ENCODE peak calls at places on chromosome 4, in eight cellular contexts. T is Ammon's horn, V is amniotic stem cell, Y is neuronal stem cell, G is Calu3, E is uterus, W is Right ventricle myocardium superior, D is DMS 273 treated with DMSO at 0.1 percent for 48 hours. Z is an unnamed sample.

GRCh38 chr4:76489799-76490176 is 54.8 kb downstream of the SHROOM3 start:
- DNase-seq in G (no peak), T (no peak), W (no peak), D (no peak), V (no peak), E (no peak), Y (no peak), Z (no peak)

GRCh38 chr4:26326791-26327190 is 6.0 kb downstream of the RBPJ start:
- DNase-seq in V (peak), G (no peak), Y (no peak), W (no peak), E (no peak), T (no peak), D (no peak), Z (peak)

GRCh38 chr4:1055721-1056590 is 44.5 kb downstream of the FGFRL1 start:
- DNase-seq in Y (no peak), V (no peak), E (no peak), W (no peak), T (no peak), D (no peak), G (no peak), Z (peak)

GRCh38 chr4:114271031-114271430 is 291.6 kb upstream of the ARSJ start:
- DNase-seq in G (no peak), D (no peak), Y (no peak), V (no peak), W (no peak), E (no peak), T (no peak), Z (no peak)

GRCh38 chr4:136651278-136651667 is 881.0 kb downstream of the PCDH18 start:
- DNase-seq in E (no peak), D (no peak), W (no peak), G (no peak), T (no peak), Y (no peak), V (no peak), Z (no peak)

GRCh38 chr4:76308548-76308947 is 2.0 kb downstream of the STBD1 start:
- DNase-seq in V (no peak), G (peak), D (no peak), E (no peak), Y (no peak), W (peak), T (no peak), Z (peak)

GRCh38 chr4:184358521-184359232 is 115.7 kb downstream of the IRF2 start:
- DNase-seq in Y (no peak), V (no peak), D (no peak), G (no peak), E (no peak), W (no peak), T (no peak), Z (no peak)

GRCh38 chr4:139443661-139444060 is 10.3 kb upstream of the RAB33B start:
- DNase-seq in D (no peak), W (no peak), E (no peak), Y (no peak), G (no peak), V (no peak), T (no peak), Z (no peak)

GRCh38 chr4:89952458-89952857 is 57.8 kb downstream of the MMRN1 start:
- DNase-seq in E (no peak), V (no peak), G (no peak), D (no peak), T (no peak), W (no peak), Y (no peak), Z (no peak)

GRCh38 chr4:41262198-41262597 is 5.5 kb downstream of the UCHL1 start:
- DNase-seq in Y (no peak), V (no peak), W (no peak), E (no peak), T (no peak), G (no peak), D (no peak), Z (no peak)

GRCh38 chr4:148072789-148073188 is 340.9 kb downstream of the ARHGAP10 start:
- DNase-seq in Y (no peak), D (no peak), G (no peak), W (no peak), V (no peak), E (no peak), T (no peak), Z (no peak)

GRCh38 chr4:76654796-76655195 is 219.8 kb downstream of the SHROOM3 start:
- DNase-seq in Y (no peak), T (no peak), E (no peak), W (no peak), G (no peak), V (peak), D (no peak), Z (no peak)

GRCh38 chr4:45621926-45622325 is 501.9 kb downstream of the GABRG1 start:
- DNase-seq in E (no peak), D (no peak), G (no peak), T (no peak), V (no peak), Y (no peak), W (no peak), Z (no peak)

GRCh38 chr4:113831469-113831868 is 69.9 kb upstream of the CAMK2D start:
- DNase-seq in E (no peak), W (no peak), D (no peak), T (no peak), G (no peak), V (no peak), Y (no peak), Z (no peak)

GRCh38 chr4:121977251-121978168 is 25.6 kb upstream of the TRPC3 start:
- DNase-seq in V (no peak), G (no peak), D (no peak), W (no peak), T (no peak), E (no peak), Y (no peak), Z (peak)

GRCh38 chr4:25814323-25814722 is 48.5 kb downstream of the SEL1L3 start:
- DNase-seq in E (no peak), W (peak), V (no peak), Y (no peak), T (peak), G (no peak), D (no peak), Z (no peak)

GRCh38 chr4:152431287-152431686 is 104.6 kb downstream of the FBXW7 start:
- DNase-seq in E (no peak), Y (no peak), V (no peak), T (no peak), D (no peak), G (no peak), W (no peak), Z (no peak)

GRCh38 chr4:101977096-101977495 is 186.6 kb downstream of the BANK1 start:
- DNase-seq in D (peak), W (no peak), G (peak), Y (no peak), V (peak), T (peak), E (no peak), Z (peak)

GRCh38 chr4:10013722-10014121 is 7.6 kb downstream of the SLC2A9 start:
- DNase-seq in W (peak), Y (no peak), E (no peak), G (peak), T (peak), V (no peak), D (peak), Z (peak)

GRCh38 chr4:17059192-17059634 is 160.8 kb upstream of the LDB2 start:
- DNase-seq in Y (no peak), D (peak), V (peak), G (no peak), W (peak), T (no peak), E (peak), Z (no peak)